ENCODE peak calls at places on chromosomes 12 and 14, in four cellular contexts. U is OCI-LY7, D is fibroblast of pulmonary artery, R is cardiac fibroblast. V is an unnamed sample.

GRCh38 chr12:62910549-62911169 is 24.3 kb downstream of the PPM1H start:
- DNase-seq in U (no peak), D (no peak), R (no peak), V (no peak)

GRCh38 chr12:129489277-129489676 is 414.5 kb downstream of the TMEM132D start:
- DNase-seq in U (no peak), D (no peak), R (no peak), V (no peak)

GRCh38 chr12:131639270-131639940 is 71.5 kb upstream of the SFSWAP start:
- DNase-seq in U (no peak), D (no peak), R (no peak), V (no peak)

GRCh38 chr14:102055181-102055901 is 31.5 kb downstream of the HSP90AA1 start:
- DNase-seq in U (no peak), D (peak), R (peak), V (peak)

GRCh38 chr12:116040412-116040811 is 237.1 kb downstream of the MED13L start:
- DNase-seq in U (no peak), D (no peak), R (peak), V (no peak)

GRCh38 chr12:58888131-58888783 is 32.0 kb downstream of the LRIG3 start:
- DNase-seq in U (no peak), D (peak), R (peak), V (peak)

GRCh38 chr12:66596189-66596588 is 82.7 kb downstream of the GRIP1 start:
- DNase-seq in U (no peak), D (peak), R (peak), V (peak)

GRCh38 chr12:14723763-14724162 is 27.4 kb upstream of the GUCY2C start:
- DNase-seq in U (peak), D (peak), R (peak), V (peak)

GRCh38 chr12:66500841-66501240 is 178.0 kb downstream of the GRIP1 start:
- DNase-seq in U (no peak), D (no peak), R (no peak), V (no peak)

GRCh38 chr14:75452900-75453816 is 25.3 kb downstream of the JDP2 start:
- DNase-seq in U (no peak), D (peak), R (peak), V (peak)

GRCh38 chr14:65791551-65791981 is 379.0 kb downstream of the FUT8 start:
- DNase-seq in U (no peak), D (peak), R (peak), V (no peak)

GRCh38 chr12:130576286-130576933 is 139.7 kb downstream of the RIMBP2 start:
- DNase-seq in U (no peak), D (no peak), R (no peak), V (no peak)

GRCh38 chr12:65892905-65893304 is 68.6 kb downstream of the HMGA2 start:
- DNase-seq in U (no peak), D (peak), R (peak), V (peak)

GRCh38 chr12:17079251-17079909 is 473.4 kb upstream of the LMO3 start:
- DNase-seq in U (peak), D (no peak), R (no peak), V (peak)

GRCh38 chr14:44979273-44979672 is 17.3 kb downstream of the TOGARAM1 start:
- DNase-seq in U (no peak), D (no peak), R (no peak), V (no peak)

GRCh38 chr14:92644601-92645515 is 103.6 kb downstream of the LGMN start:
- DNase-seq in U (no peak), D (no peak), R (no peak), V (no peak)

GRCh38 chr12:55407866-55408265 is 7.5 kb downstream of the OR6C65 start:
- DNase-seq in U (no peak), D (no peak), R (peak), V (no peak)

GRCh38 chr12:68792952-68793351 is 15.0 kb upstream of the MDM2 start:
- DNase-seq in U (peak), D (peak), R (peak), V (peak)

GRCh38 chr14:51463461-51463860 is 188.2 kb upstream of the FRMD6 start:
- DNase-seq in U (no peak), D (no peak), R (no peak), V (no peak)

GRCh38 chr14:54650331-54651017 is 83.5 kb downstream of the SAMD4A start:
- DNase-seq in U (no peak), D (peak), R (peak), V (peak)

GRCh38 chr12:51687142-51687935 is 96.3 kb downstream of the SCN8A start:
- DNase-seq in U (no peak), D (peak), R (peak), V (peak)

GRCh38 chr12:71664411-71665108 is 459 bp downstream of the THAP2 start:
- DNase-seq in U (no peak), D (peak), R (no peak), V (peak)

GRCh38 chr12:53212931-53213330 is 5.9 kb upstream of the ITGB7 start:
- DNase-seq in U (no peak), D (no peak), R (no peak), V (no peak)

GRCh38 chr14:99734406-99735051 is 50.4 kb downstream of the CYP46A1 start:
- DNase-seq in U (no peak), D (no peak), R (no peak), V (no peak)

GRCh38 chr12:59429766-59430165 is 166.1 kb upstream of the SLC16A7 start:
- DNase-seq in U (no peak), D (no peak), R (peak), V (no peak)

GRCh38 chr12:4939418-4940023 is 29.8 kb downstream of the KCNA1 start:
- DNase-seq in U (no peak), D (no peak), R (no peak), V (no peak)

GRCh38 chr12:132291402-132292175 is 37.8 kb downstream of the GALNT9 start:
- DNase-seq in U (no peak), D (no peak), R (no peak), V (no peak)

GRCh38 chr14:59510001-59510400 is 25.7 kb downstream of the JKAMP start:
- DNase-seq in U (no peak), D (no peak), R (peak), V (no peak)

GRCh38 chr12:7107181-7108041 is 1.6 kb downstream of the C1RL start:
- DNase-seq in U (no peak), D (peak), R (peak), V (peak)

GRCh38 chr12:50103351-50103750 is 457 bp upstream of the GPD1 start:
- DNase-seq in U (no peak), D (no peak), R (no peak), V (no peak)

GRCh38 chr12:57236925-57237652 is 7.6 kb downstream of the SHMT2 start:
- DNase-seq in U (no peak), D (no peak), R (peak), V (no peak)

GRCh38 chr14:91190853-91191252 is 53.7 kb downstream of the GPR68 start:
- DNase-seq in U (no peak), D (no peak), R (no peak), V (no peak)

GRCh38 chr14:73180385-73180805 is 44.1 kb downstream of the PSEN1 start:
- DNase-seq in U (no peak), D (peak), R (peak), V (peak)

GRCh38 chr14:59363545-59364226 is 101.5 kb downstream of the GPR135 start:
- DNase-seq in U (no peak), D (peak), R (peak), V (peak)

GRCh38 chr12:75720807-75721206 is 209.4 kb upstream of the KRR1 start:
- DNase-seq in U (no peak), D (no peak), R (no peak), V (peak)

GRCh38 chr12:74820324-74820723 is 282.7 kb downstream of the ATXN7L3B start:
- DNase-seq in U (no peak), D (no peak), R (no peak), V (no peak)

GRCh38 chr12:51827925-51828818 is 20.3 kb downstream of the FIGNL2 start:
- DNase-seq in U (no peak), D (peak), R (peak), V (peak)

GRCh38 chr14:61345144-61345482 is 23.7 kb downstream of the PRKCH start:
- DNase-seq in U (no peak), D (no peak), R (no peak), V (no peak)

GRCh38 chr12:74598819-74599218 is 61.2 kb downstream of the ATXN7L3B start:
- DNase-seq in U (no peak), D (no peak), R (peak), V (peak)

DNA sequence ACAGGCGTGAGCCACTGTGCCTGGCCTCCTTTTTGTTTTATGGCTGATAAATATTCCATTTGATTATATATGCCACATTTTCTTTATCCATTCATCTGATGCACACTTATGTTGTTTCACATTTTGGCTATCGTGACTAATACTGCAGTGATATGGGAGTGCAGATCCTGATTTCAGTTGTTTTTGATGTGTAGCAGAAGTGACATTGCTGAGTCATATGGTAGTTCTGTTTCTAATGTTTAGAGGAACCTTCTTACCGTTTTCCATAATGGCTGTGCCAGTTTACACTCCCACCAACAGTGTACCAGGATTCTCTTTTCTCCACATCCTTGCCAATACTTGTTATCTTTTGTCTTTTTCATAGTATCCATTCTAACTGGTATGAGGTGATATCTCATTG is 235.9 kb downstream of the ERC1 start:
- DNase-seq in U (no peak), D (no peak), R (no peak), V (no peak)
- H3K4me3 ChIP-seq in U (no peak), D (no peak), R (no peak), V (no peak)

DNA sequence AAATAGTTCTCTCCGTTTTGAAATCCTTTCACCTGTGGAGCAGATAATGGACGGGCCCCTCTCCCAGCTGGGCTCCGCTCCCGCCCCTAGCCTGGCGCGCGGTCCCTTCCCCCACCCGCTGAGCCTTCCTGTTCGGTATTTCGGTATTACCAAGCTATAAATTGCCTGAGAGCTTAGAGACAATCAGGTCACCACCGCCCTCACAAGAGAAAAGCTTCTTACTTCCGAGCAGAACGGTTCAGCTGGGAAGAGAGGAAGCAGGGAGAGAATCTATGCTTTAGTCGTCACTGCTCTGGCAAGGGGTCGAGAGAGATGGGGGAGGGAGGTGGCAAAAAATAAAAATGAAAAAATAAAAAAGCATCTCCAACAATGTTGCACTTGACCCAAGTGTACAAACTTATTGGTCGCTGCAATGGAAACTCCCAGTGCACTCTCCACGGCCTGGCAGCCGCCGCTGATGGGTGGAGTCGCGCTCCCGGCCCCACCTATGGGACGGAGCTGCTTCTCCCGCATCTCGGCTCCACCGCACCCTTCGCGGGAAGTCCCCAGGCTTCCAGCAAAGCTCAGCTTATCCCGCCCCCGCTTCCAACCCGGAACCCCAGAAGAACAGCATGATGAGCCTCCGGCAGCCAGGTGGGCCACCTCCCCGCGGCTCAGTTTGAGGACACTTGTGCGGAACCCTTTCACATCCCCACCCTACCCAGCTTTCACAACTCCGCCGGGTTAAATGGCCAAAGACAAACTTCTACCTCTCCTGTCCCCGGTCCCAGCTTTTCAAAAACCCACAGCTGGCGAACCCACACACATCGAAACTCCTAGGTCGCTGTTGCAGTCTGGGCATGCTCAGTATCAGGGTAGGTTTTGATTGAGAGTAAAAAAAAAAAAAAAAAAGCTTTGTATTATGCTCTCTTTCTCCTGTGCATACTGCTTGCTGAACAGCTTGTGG is 819 bp upstream of the SYT1 start:
- DNase-seq in U (no peak), D (peak), R (peak), V (peak)
- TF ChIP-seq CTCF in U (no peak), D (no peak), R (peak), V (no peak)

DNA sequence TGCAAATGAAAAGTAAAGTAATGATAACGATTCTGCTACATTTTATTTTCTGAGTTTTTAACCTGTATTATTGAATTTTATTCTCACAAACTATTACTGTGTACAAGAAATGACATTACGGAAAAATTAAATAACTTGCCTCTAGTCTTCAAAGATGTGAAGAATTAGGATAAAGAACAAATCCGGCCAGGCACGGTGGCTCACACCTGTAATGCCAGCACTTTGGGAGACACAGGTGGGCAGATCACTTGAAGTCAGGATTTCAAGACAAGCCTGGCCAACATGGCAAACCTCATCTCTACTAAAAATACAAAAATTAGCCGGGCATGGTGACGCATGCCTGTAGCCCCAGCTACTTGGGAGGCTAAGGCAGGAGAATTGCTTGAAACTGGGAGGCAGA is 1584.4 kb upstream of the SEL1L start:
- DNase-seq in U (no peak), D (no peak), R (no peak), V (no peak)
- H3K4me3 ChIP-seq in U (no peak), D (no peak), R (no peak), V (no peak)

DNA sequence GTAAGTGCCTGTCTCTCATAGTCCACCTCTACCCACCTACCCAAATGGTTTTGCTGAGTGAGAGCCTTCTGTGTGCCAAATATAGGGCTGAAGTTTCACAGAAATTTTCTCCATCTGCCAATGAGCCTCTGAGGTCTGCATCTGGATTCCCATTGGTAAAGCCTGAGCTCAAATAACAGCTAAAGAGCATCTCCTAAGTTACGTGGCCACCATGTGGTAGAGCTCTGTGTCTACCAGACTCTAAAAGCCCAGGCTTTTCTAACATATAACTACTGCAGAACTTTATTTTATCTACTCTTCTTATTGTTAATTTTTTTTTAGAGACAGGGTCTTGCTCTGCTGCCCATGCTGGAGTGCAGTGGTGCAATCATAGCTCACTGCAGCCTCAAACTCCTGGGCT is 16.0 kb downstream of the AMDHD1 start:
- DNase-seq in U (peak), D (peak), R (peak), V (no peak)
- TF ChIP-seq CTCF in U (peak), D (no peak), R (peak), V (no peak)

V was measured in epithelial cell of esophagus.